ENCODE peak calls at places on chromosomes 7 and 10, in ten cellular contexts. One of them, this sample, is unnamed.

GRCh38 chr7:153193144-153193595 is 433.6 kb downstream of the ACTR3B start:
- DNase-seq in thoracic aorta: no peak
- DNase-seq in heart left ventricle: no peak
- DNase-seq in AG04450: no peak
- DNase-seq in LNCaP clone FGC: no peak
- DNase-seq in cardiac fibroblast: no peak
- DNase-seq in body of pancreas: peak; percentile 26
- DNase-seq in pancreas: peak; percentile 76
- DNase-seq in upper lobe of right lung: peak; percentile 75
- DNase-seq in stomach: no peak
- DNase-seq in this sample: no peak

GRCh38 chr10:12950583-12951128 is 50.9 kb downstream of the CCDC3 start:
- DNase-seq in thoracic aorta: no peak
- DNase-seq in heart left ventricle: no peak
- DNase-seq in AG04450: no peak
- DNase-seq in LNCaP clone FGC: no peak
- DNase-seq in cardiac fibroblast: no peak
- DNase-seq in body of pancreas: no peak
- DNase-seq in pancreas: no peak
- DNase-seq in upper lobe of right lung: no peak
- DNase-seq in stomach: no peak
- DNase-seq in this sample: no peak

GRCh38 chr7:69981646-69982045 is 383.4 kb downstream of the AUTS2 start:
- DNase-seq in thoracic aorta: no peak
- DNase-seq in heart left ventricle: no peak
- DNase-seq in AG04450: no peak
- DNase-seq in LNCaP clone FGC: no peak
- DNase-seq in cardiac fibroblast: no peak
- DNase-seq in body of pancreas: no peak
- DNase-seq in pancreas: no peak
- DNase-seq in upper lobe of right lung: no peak
- DNase-seq in stomach: no peak
- DNase-seq in this sample: no peak

GRCh38 chr7:155803418-155804376 is 8.6 kb downstream of the SHH start:
- DNase-seq in thoracic aorta: no peak
- DNase-seq in heart left ventricle: peak; percentile 18
- DNase-seq in AG04450: no peak
- DNase-seq in LNCaP clone FGC: no peak
- DNase-seq in cardiac fibroblast: no peak
- DNase-seq in body of pancreas: peak; percentile 42
- DNase-seq in pancreas: no peak
- DNase-seq in upper lobe of right lung: peak; percentile 94
- DNase-seq in stomach: peak; percentile 78
- DNase-seq in this sample: no peak

GRCh38 chr10:1034758-1035157 is 9.1 kb upstream of the IDI2 start:
- DNase-seq in thoracic aorta: no peak
- DNase-seq in heart left ventricle: no peak
- DNase-seq in AG04450: no peak
- DNase-seq in LNCaP clone FGC: peak; percentile 72
- DNase-seq in cardiac fibroblast: no peak
- DNase-seq in body of pancreas: no peak
- DNase-seq in pancreas: no peak
- DNase-seq in upper lobe of right lung: no peak
- DNase-seq in stomach: no peak
- DNase-seq in this sample: peak; percentile 60

GRCh38 chr10:68327889-68328786 is 3.7 kb upstream of the HNRNPH3 start:
- DNase-seq in thoracic aorta: no peak
- DNase-seq in heart left ventricle: no peak
- DNase-seq in AG04450: no peak
- DNase-seq in LNCaP clone FGC: no peak
- DNase-seq in cardiac fibroblast: peak; percentile 83
- DNase-seq in body of pancreas: no peak
- DNase-seq in pancreas: no peak
- DNase-seq in upper lobe of right lung: no peak
- DNase-seq in stomach: no peak
- DNase-seq in this sample: peak; percentile 80

GRCh38 chr10:101258179-101258885 is 29.1 kb upstream of the LBX1 start:
- DNase-seq in thoracic aorta: no peak
- DNase-seq in heart left ventricle: no peak
- DNase-seq in AG04450: no peak
- DNase-seq in LNCaP clone FGC: no peak
- DNase-seq in cardiac fibroblast: no peak
- DNase-seq in body of pancreas: no peak
- DNase-seq in pancreas: no peak
- DNase-seq in upper lobe of right lung: no peak
- DNase-seq in stomach: no peak
- DNase-seq in this sample: no peak

GRCh38 chr7:92158660-92159575 is 20.0 kb downstream of the LRRD1 start:
- DNase-seq in thoracic aorta: no peak
- DNase-seq in heart left ventricle: no peak
- DNase-seq in AG04450: peak; percentile 64
- DNase-seq in LNCaP clone FGC: no peak
- DNase-seq in cardiac fibroblast: peak; percentile 79
- DNase-seq in body of pancreas: no peak
- DNase-seq in pancreas: no peak
- DNase-seq in upper lobe of right lung: no peak
- DNase-seq in stomach: no peak
- DNase-seq in this sample: peak; percentile 85

DNA sequence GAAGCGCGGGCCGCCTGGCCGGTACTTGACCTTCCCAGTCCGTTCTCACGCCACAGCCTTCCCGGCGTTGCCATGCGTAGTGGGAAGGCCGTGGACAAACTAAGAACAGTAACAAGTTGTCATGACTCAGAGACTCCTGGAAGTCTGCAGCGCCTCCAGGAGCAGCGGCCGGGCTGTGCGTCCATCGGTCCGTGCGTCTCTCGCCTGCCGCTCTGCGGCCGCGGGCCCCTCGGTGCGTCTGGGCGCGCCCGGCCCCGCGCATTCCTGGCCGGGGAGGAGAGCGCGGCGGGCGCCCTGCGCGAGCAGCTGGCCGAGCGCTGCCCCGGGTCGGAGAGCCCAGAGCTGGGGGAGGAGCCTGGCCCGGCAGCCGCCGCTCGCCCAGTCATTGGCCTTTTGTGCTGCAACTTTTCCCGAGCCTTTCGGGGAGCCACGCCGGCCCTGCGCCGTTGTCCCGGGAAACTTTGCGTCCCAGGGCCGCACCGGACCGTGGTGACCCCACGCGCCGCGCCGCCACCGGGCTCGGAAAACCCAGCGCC is 123.7 kb downstream of the TACC2 start:
- DNase-seq in thoracic aorta: peak; percentile 73
- DNase-seq in heart left ventricle: peak; percentile 93
- DNase-seq in AG04450: peak; percentile 87
- DNase-seq in LNCaP clone FGC: peak; percentile 77
- DNase-seq in cardiac fibroblast: peak; percentile 97
- DNase-seq in body of pancreas: peak; percentile 92
- DNase-seq in pancreas: peak; percentile 89
- DNase-seq in upper lobe of right lung: peak; percentile 93
- DNase-seq in stomach: peak; percentile 88
- DNase-seq in this sample: peak; percentile 99
- TF ChIP-seq CTCF in thoracic aorta: no peak
- TF ChIP-seq CTCF in heart left ventricle: peak; percentile 48
- TF ChIP-seq CTCF in AG04450: peak; percentile 57
- TF ChIP-seq CTCF in LNCaP clone FGC: peak; percentile 78
- TF ChIP-seq CTCF in cardiac fibroblast: peak; percentile 32
- TF ChIP-seq CTCF in body of pancreas: peak; percentile 72
- TF ChIP-seq CTCF in pancreas: peak; percentile 13
- TF ChIP-seq CTCF in upper lobe of right lung: peak; percentile 56
- TF ChIP-seq CTCF in stomach: peak; percentile 25
- TF ChIP-seq CTCF in this sample: peak; percentile 41

GRCh38 chr7:23469961-23470250 is 385 bp downstream of the IGF2BP3 start:
- DNase-seq in thoracic aorta: no peak
- DNase-seq in heart left ventricle: no peak
- DNase-seq in AG04450: no peak
- DNase-seq in LNCaP clone FGC: no peak
- DNase-seq in cardiac fibroblast: no peak
- DNase-seq in body of pancreas: no peak
- DNase-seq in pancreas: no peak
- DNase-seq in upper lobe of right lung: no peak
- DNase-seq in stomach: no peak
- DNase-seq in this sample: no peak
- H3K4me3 ChIP-seq in thoracic aorta: peak overlapping the region; percentile 61
- H3K4me3 ChIP-seq in heart left ventricle: peak overlapping the region; percentile 50
- H3K4me3 ChIP-seq in AG04450: peak overlapping the region; percentile 89
- H3K4me3 ChIP-seq in LNCaP clone FGC: peak overlapping the region; percentile 58
- H3K4me3 ChIP-seq in cardiac fibroblast: peak overlapping the region; percentile 82
- H3K4me3 ChIP-seq in body of pancreas: no peak overlapping the region
- H3K4me3 ChIP-seq in pancreas: no peak overlapping the region
- H3K4me3 ChIP-seq in upper lobe of right lung: no peak overlapping the region
- H3K4me3 ChIP-seq in stomach: peak overlapping the region; percentile 53
- H3K4me3 ChIP-seq in this sample: peak overlapping the region; percentile 71

DNA sequence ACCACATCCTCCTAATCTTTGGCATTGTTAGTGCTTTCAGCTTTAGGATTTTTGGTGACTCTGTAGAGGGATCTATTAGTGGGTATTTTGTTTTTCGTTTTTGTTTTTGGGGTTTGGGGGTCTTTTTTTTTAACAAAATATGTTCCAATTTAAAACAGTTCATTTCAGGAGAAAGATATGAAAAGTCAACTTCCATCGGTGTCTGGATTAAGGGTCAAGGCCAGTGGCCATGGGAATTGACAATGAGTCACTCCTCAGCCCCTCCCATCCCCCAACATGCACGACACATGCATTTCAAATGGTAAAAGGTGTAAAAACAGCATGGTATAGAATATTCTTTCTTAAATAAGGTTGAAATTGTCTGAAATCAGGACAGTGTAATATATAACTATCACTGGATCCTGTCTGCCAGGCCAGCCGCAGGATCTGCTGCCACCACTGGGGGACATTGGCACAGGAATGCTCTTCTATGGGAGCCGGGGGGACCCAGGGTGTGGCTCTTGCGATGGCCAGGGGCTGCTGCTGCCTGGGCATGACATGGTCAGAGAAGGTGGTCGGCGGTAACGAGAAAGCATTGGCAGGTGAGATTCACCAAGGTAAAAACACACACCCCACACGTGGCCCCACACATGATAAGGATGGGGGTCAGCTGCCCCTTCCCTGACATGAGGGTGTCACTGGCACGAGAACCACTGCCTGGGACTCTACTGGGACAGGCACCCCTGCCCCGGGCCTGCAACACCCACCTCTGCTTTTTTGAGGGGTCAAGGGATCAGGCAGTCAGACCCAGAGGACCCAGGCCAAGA is 126.2 kb upstream of the KCTD7 start:
- DNase-seq in thoracic aorta: no peak
- DNase-seq in heart left ventricle: no peak
- DNase-seq in AG04450: no peak
- DNase-seq in LNCaP clone FGC: no peak
- DNase-seq in cardiac fibroblast: no peak
- DNase-seq in body of pancreas: no peak
- DNase-seq in pancreas: no peak
- DNase-seq in upper lobe of right lung: peak; percentile 40
- DNase-seq in stomach: no peak
- DNase-seq in this sample: no peak
- TF ChIP-seq CTCF in thoracic aorta: no peak
- TF ChIP-seq CTCF in heart left ventricle: no peak
- TF ChIP-seq CTCF in AG04450: peak; percentile 15
- TF ChIP-seq CTCF in LNCaP clone FGC: no peak
- TF ChIP-seq CTCF in cardiac fibroblast: peak; percentile 26
- TF ChIP-seq CTCF in body of pancreas: no peak
- TF ChIP-seq CTCF in pancreas: no peak
- TF ChIP-seq CTCF in upper lobe of right lung: no peak
- TF ChIP-seq CTCF in stomach: no peak
- TF ChIP-seq CTCF in this sample: no peak

DNA sequence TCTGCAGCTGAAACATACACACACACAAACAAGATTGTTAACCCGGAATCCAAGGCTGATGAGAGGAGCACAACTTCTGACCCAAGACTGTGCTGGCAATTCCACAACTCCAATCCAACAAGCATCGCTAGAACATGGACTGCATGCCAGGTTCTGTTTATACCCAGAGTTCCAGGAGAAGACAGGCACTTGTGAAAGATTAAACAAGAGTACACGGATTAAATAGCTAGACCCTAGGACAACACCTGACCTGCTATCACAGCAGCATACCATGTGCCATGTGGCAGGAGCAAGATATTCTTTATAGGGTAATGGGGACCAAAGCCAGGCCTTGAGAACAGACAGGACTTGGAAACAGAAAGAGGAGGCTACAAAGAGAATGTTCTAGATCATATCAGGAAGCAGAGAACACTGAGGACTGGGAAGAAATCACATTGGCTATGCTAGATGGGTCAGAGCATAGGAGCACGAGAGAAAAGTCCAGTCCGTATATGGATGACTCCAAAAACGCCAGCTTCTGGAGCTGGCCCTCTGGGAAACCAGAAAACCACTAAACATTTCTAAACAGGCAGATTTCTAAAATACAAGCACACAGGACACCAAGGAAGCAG is 83.7 kb upstream of the ATP6V0A4 start:
- DNase-seq in thoracic aorta: no peak
- DNase-seq in heart left ventricle: no peak
- DNase-seq in AG04450: no peak
- DNase-seq in LNCaP clone FGC: no peak
- DNase-seq in cardiac fibroblast: no peak
- DNase-seq in body of pancreas: no peak
- DNase-seq in pancreas: no peak
- DNase-seq in upper lobe of right lung: no peak
- DNase-seq in stomach: no peak
- DNase-seq in this sample: no peak
- H3K4me3 ChIP-seq in thoracic aorta: no peak overlapping the region
- H3K4me3 ChIP-seq in heart left ventricle: no peak overlapping the region
- H3K4me3 ChIP-seq in AG04450: no peak overlapping the region
- H3K4me3 ChIP-seq in LNCaP clone FGC: no peak overlapping the region
- H3K4me3 ChIP-seq in cardiac fibroblast: no peak overlapping the region
- H3K4me3 ChIP-seq in body of pancreas: no peak overlapping the region
- H3K4me3 ChIP-seq in pancreas: no peak overlapping the region
- H3K4me3 ChIP-seq in upper lobe of right lung: no peak overlapping the region
- H3K4me3 ChIP-seq in stomach: no peak overlapping the region
- H3K4me3 ChIP-seq in this sample: no peak overlapping the region

DNA sequence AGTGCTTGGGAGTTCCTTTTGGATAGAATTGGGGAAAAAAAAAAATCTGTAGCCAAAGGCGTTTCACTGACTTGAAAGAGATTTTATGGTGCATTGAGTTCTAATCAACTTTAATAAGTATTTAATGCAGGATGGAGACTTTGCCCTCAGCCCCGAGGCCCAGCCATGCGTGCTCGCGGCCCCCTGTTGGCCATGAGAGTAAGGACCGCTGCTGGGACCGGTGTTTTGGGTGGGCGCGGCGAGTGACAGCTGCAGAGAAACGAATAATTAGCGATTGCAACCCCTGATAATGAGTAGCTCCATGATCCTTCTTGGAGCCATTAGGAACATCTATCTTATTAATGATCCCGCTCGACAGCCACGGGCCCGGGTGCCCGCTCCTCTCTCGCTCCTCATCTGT is 347.4 kb downstream of the RPS24 start:
- DNase-seq in thoracic aorta: no peak
- DNase-seq in heart left ventricle: no peak
- DNase-seq in AG04450: no peak
- DNase-seq in LNCaP clone FGC: no peak
- DNase-seq in cardiac fibroblast: no peak
- DNase-seq in body of pancreas: no peak
- DNase-seq in pancreas: no peak
- DNase-seq in upper lobe of right lung: no peak
- DNase-seq in stomach: no peak
- DNase-seq in this sample: no peak
- TF ChIP-seq CTCF in thoracic aorta: no peak
- TF ChIP-seq CTCF in heart left ventricle: no peak
- TF ChIP-seq CTCF in AG04450: peak; percentile 38
- TF ChIP-seq CTCF in LNCaP clone FGC: peak; percentile 16
- TF ChIP-seq CTCF in cardiac fibroblast: peak; percentile 44
- TF ChIP-seq CTCF in body of pancreas: no peak
- TF ChIP-seq CTCF in pancreas: no peak
- TF ChIP-seq CTCF in upper lobe of right lung: peak; percentile 12
- TF ChIP-seq CTCF in stomach: no peak
- TF ChIP-seq CTCF in this sample: peak; percentile 23